ENCODE peak calls at places on chromosomes 3 and 15, in five cellular contexts. One of them, this sample, is unnamed.
A peak's percentile ranks its signal among the peaks of the same experiment; 100 is the strongest.

GRCh38 chr3:170107926-170108325 is 70.1 kb downstream of the GPR160 start:
- DNase-seq in lower leg skin: no peak
- DNase-seq in adrenal gland: no peak
- DNase-seq in K562: no peak
- DNase-seq in uterus: no peak
- DNase-seq in this sample: no peak

GRCh38 chr3:150081084-150081483 is 110.4 kb upstream of the PFN2 start:
- DNase-seq in lower leg skin: no peak
- DNase-seq in adrenal gland: no peak
- DNase-seq in K562: no peak
- DNase-seq in uterus: no peak
- DNase-seq in this sample: no peak

GRCh38 chr3:70728311-70728710 is 415.9 kb upstream of the MDFIC2 start:
- DNase-seq in lower leg skin: no peak
- DNase-seq in adrenal gland: no peak
- DNase-seq in K562: no peak
- DNase-seq in uterus: no peak
- DNase-seq in this sample: no peak

GRCh38 chr3:57892423-57892822 is 115.8 kb upstream of the FLNB start:
- DNase-seq in lower leg skin: no peak
- DNase-seq in adrenal gland: peak; percentile 13
- DNase-seq in K562: no peak
- DNase-seq in uterus: no peak
- DNase-seq in this sample: no peak

GRCh38 chr3:50325497-50326181 is 2.4 kb downstream of the TUSC2 start:
- DNase-seq in lower leg skin: no peak
- DNase-seq in adrenal gland: no peak
- DNase-seq in K562: no peak
- DNase-seq in uterus: no peak
- DNase-seq in this sample: no peak

GRCh38 chr3:124492824-124493223 is 237.4 kb upstream of the UMPS start:
- DNase-seq in lower leg skin: no peak
- DNase-seq in adrenal gland: peak; percentile 68
- DNase-seq in K562: peak; percentile 48
- DNase-seq in uterus: peak; percentile 27
- DNase-seq in this sample: no peak

GRCh38 chr15:59116141-59116540 is 11.2 kb downstream of the CCNB2 start:
- DNase-seq in lower leg skin: no peak
- DNase-seq in adrenal gland: no peak
- DNase-seq in K562: no peak
- DNase-seq in uterus: no peak
- DNase-seq in this sample: no peak

GRCh38 chr15:45401665-45402161 is 23.4 kb upstream of the GATM start:
- DNase-seq in lower leg skin: no peak
- DNase-seq in adrenal gland: peak; percentile 18
- DNase-seq in K562: no peak
- DNase-seq in uterus: no peak
- DNase-seq in this sample: no peak

GRCh38 chr3:83849331-83849730 is 1109.5 kb upstream of the CADM2 start:
- DNase-seq in lower leg skin: no peak
- DNase-seq in adrenal gland: no peak
- DNase-seq in K562: no peak
- DNase-seq in uterus: no peak
- DNase-seq in this sample: no peak

GRCh38 chr15:48481802-48482201 is 150.6 kb downstream of the DUT start:
- DNase-seq in lower leg skin: no peak
- DNase-seq in adrenal gland: no peak
- DNase-seq in K562: no peak
- DNase-seq in uterus: no peak
- DNase-seq in this sample: no peak

GRCh38 chr3:45092132-45093031 is 53.8 kb downstream of the CDCP1 start:
- DNase-seq in lower leg skin: no peak
- DNase-seq in adrenal gland: no peak
- DNase-seq in K562: peak; percentile 63
- DNase-seq in uterus: peak; percentile 65
- DNase-seq in this sample: no peak

GRCh38 chr15:27706300-27706699 is 392.8 kb downstream of the OCA2 start:
- DNase-seq in lower leg skin: peak; percentile 54
- DNase-seq in adrenal gland: no peak
- DNase-seq in K562: no peak
- DNase-seq in uterus: no peak
- DNase-seq in this sample: peak; percentile 81

GRCh38 chr3:174376346-174376745 is 482.8 kb upstream of the NAALADL2 start:
- DNase-seq in lower leg skin: no peak
- DNase-seq in adrenal gland: no peak
- DNase-seq in K562: no peak
- DNase-seq in uterus: no peak
- DNase-seq in this sample: no peak

GRCh38 chr3:4898454-4899313 is 80.6 kb upstream of the BHLHE40 start:
- DNase-seq in lower leg skin: no peak
- DNase-seq in adrenal gland: peak; percentile 34
- DNase-seq in K562: peak; percentile 57
- DNase-seq in uterus: no peak
- DNase-seq in this sample: no peak

GRCh38 chr3:138442996-138443395 is 8.6 kb downstream of the ESYT3 start:
- DNase-seq in lower leg skin: no peak
- DNase-seq in adrenal gland: no peak
- DNase-seq in K562: no peak
- DNase-seq in uterus: no peak
- DNase-seq in this sample: no peak

GRCh38 chr15:70094690-70095311 is 2.9 kb downstream of the TLE3 start:
- DNase-seq in lower leg skin: no peak
- DNase-seq in adrenal gland: no peak
- DNase-seq in K562: no peak
- DNase-seq in uterus: no peak
- DNase-seq in this sample: no peak

GRCh38 chr15:89936051-89936792 is 23.5 kb upstream of the ARPIN start:
- DNase-seq in lower leg skin: peak; percentile 42
- DNase-seq in adrenal gland: no peak
- DNase-seq in K562: no peak
- DNase-seq in uterus: no peak
- DNase-seq in this sample: no peak

DNA sequence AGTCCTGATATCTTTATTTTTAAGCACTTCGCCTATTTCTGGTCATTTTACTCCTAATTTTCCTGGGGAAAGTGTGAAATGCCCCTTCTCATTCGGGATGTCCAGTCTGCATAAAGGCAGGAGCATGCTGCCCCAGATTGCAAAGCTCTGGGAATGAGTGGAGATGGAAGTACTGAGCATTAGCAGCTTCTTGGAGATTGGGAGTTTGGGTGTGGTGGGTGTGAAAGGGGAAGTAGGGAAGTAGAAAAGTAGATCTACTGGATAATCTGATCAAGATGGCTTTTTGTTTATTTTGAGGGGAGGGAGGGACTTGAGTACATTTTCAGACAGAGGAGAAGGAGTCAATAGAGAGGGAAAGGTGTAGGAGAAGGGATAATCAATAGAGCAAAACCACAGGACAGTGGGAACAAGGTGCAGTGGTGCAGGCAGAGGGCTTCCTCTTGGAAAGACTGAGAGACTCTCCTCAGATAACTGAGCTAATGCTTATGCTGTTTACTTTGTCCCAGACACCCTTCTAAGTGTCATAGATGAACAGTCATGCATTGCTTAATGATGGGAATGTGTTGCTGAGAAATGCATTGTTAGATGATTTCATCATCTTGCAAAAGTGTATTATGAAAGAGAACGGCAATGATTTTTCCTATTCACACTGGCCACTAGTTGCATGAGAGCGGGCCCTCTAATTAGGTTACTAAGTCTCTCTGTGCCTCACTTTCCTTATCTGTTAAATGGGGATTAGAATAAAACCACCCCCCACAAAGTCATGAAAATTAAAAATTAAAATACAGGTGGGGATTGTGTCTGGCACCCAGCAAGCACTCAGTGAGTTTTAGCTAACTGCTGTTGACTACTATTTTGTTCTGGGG is 45.5 kb downstream of the PHLDB2 start:
- DNase-seq in lower leg skin: no peak
- DNase-seq in adrenal gland: no peak
- DNase-seq in K562: no peak
- DNase-seq in uterus: no peak
- DNase-seq in this sample: no peak
- TF ChIP-seq CTCF in lower leg skin: no peak
- TF ChIP-seq CTCF in adrenal gland: no peak
- TF ChIP-seq CTCF in K562: no peak
- TF ChIP-seq CTCF in uterus: peak; percentile 23
- TF ChIP-seq CTCF in this sample: no peak

GRCh38 chr3:64559658-64560057 is 128.1 kb downstream of the ADAMTS9 start:
- DNase-seq in lower leg skin: no peak
- DNase-seq in adrenal gland: no peak
- DNase-seq in K562: no peak
- DNase-seq in uterus: no peak
- DNase-seq in this sample: no peak
- TF ChIP-seq POLR2A in lower leg skin: no peak
- TF ChIP-seq POLR2A in adrenal gland: no peak
- TF ChIP-seq POLR2A in K562: no peak
- TF ChIP-seq POLR2A in uterus: no peak
- TF ChIP-seq POLR2A in this sample: no peak

GRCh38 chr3:18843188-18843587 is 305.1 kb upstream of the KCNH8 start:
- DNase-seq in lower leg skin: no peak
- DNase-seq in adrenal gland: no peak
- DNase-seq in K562: no peak
- DNase-seq in uterus: no peak
- DNase-seq in this sample: no peak

GRCh38 chr3:18853269-18853668 is 295.0 kb upstream of the KCNH8 start:
- DNase-seq in lower leg skin: no peak
- DNase-seq in adrenal gland: no peak
- DNase-seq in K562: no peak
- DNase-seq in uterus: no peak
- DNase-seq in this sample: no peak

GRCh38 chr3:18843930-18844329 is 304.4 kb upstream of the KCNH8 start:
- DNase-seq in lower leg skin: no peak
- DNase-seq in adrenal gland: no peak
- DNase-seq in K562: no peak
- DNase-seq in uterus: no peak
- DNase-seq in this sample: no peak

GRCh38 chr3:18847583-18848197 is 300.6 kb upstream of the KCNH8 start:
- DNase-seq in lower leg skin: no peak
- DNase-seq in adrenal gland: no peak
- DNase-seq in K562: peak; percentile 22
- DNase-seq in uterus: no peak
- DNase-seq in this sample: no peak
- TF ChIP-seq CTCF in lower leg skin: no peak
- TF ChIP-seq CTCF in adrenal gland: peak; percentile 36
- TF ChIP-seq CTCF in K562: no peak
- TF ChIP-seq CTCF in uterus: peak; percentile 6
- TF ChIP-seq CTCF in this sample: no peak

GRCh38 chr15:96802870-96803269 is 472.4 kb downstream of the NR2F2 start:
- DNase-seq in lower leg skin: no peak
- DNase-seq in adrenal gland: no peak
- DNase-seq in K562: no peak
- DNase-seq in uterus: no peak
- DNase-seq in this sample: no peak
- TF ChIP-seq POLR2A in lower leg skin: no peak
- TF ChIP-seq POLR2A in adrenal gland: no peak
- TF ChIP-seq POLR2A in K562: no peak
- TF ChIP-seq POLR2A in uterus: no peak
- TF ChIP-seq POLR2A in this sample: no peak

DNA sequence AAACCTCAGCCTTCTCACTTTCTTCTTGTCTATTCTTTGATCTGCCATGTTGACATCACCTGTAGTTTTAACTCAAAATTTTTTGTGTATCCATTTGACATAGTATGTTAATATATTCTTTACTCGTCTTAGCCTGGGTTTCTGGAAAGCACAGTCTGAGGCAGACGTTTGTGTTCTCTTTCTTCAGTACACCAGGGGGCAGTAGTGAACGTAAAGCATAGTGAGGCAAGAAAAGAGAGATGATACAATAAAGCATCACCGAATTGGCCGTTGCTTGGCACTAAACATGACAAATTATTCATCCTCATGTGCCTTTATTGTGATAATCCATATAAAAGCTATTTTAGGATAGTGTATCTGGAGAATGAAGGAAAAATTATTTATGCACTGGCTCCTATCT is 141.0 kb upstream of the MYRIP start:
- DNase-seq in lower leg skin: no peak
- DNase-seq in adrenal gland: peak; percentile 27
- DNase-seq in K562: peak; percentile 66
- DNase-seq in uterus: no peak
- DNase-seq in this sample: no peak
- TF ChIP-seq CTCF in lower leg skin: no peak
- TF ChIP-seq CTCF in adrenal gland: peak; percentile 66
- TF ChIP-seq CTCF in K562: peak; percentile 77
- TF ChIP-seq CTCF in uterus: peak; percentile 40
- TF ChIP-seq CTCF in this sample: no peak

DNA sequence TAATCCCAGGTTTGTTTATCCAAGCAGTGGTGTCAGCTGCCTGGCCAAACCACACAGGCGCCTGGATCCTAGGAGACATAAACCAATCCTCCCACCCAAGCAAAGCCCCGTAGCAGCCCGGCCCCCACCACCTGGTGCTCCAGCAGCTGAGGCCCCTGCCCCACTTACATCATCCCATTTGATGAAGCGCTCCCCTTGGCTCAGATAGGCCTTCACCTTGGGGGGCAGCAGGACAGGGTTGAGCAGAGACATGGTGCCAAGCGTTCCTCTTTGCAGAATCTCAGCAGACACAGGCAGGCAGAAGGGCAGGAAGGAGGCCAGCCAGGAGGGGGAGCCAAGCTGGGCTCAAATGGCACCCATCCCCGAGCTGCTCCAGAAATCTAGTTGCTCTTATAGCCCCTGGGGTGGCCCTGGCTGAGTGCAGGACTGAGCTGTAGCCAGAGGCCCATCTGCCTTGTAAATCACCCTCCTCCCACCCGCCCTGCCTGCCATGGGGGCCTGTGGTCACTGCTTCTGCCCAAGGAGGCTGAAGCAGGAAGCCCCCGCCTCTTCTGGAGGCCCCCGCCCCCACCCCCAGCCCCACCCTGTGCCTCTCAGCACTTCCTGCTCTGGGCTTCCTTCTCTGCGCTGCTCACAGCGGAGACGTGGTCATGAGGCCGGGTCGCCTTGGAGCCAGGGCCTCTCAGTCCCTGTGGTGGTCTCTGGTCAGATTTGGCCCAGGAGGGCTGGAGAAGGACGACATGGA is at the start of gene PLCB2:
- DNase-seq in lower leg skin: no peak
- DNase-seq in adrenal gland: no peak
- DNase-seq in K562: peak; percentile 46
- DNase-seq in uterus: no peak
- DNase-seq in this sample: no peak
- TF ChIP-seq POLR2A in lower leg skin: no peak
- TF ChIP-seq POLR2A in adrenal gland: no peak
- TF ChIP-seq POLR2A in K562: no peak
- TF ChIP-seq POLR2A in uterus: no peak
- TF ChIP-seq POLR2A in this sample: no peak

GRCh38 chr3:100185847-100186246 is 71.5 kb upstream of the FILIP1L start:
- DNase-seq in lower leg skin: no peak
- DNase-seq in adrenal gland: no peak
- DNase-seq in K562: no peak
- DNase-seq in uterus: no peak
- DNase-seq in this sample: no peak
- TF ChIP-seq CTCF in lower leg skin: no peak
- TF ChIP-seq CTCF in adrenal gland: no peak
- TF ChIP-seq CTCF in K562: no peak
- TF ChIP-seq CTCF in uterus: no peak
- TF ChIP-seq CTCF in this sample: no peak

GRCh38 chr3:128588147-128588546 is 62.5 kb downstream of the RPN1 start:
- DNase-seq in lower leg skin: no peak
- DNase-seq in adrenal gland: no peak
- DNase-seq in K562: no peak
- DNase-seq in uterus: no peak
- DNase-seq in this sample: no peak
- TF ChIP-seq POLR2A in lower leg skin: no peak
- TF ChIP-seq POLR2A in adrenal gland: no peak
- TF ChIP-seq POLR2A in K562: no peak
- TF ChIP-seq POLR2A in uterus: no peak
- TF ChIP-seq POLR2A in this sample: no peak

This sample was measured in vagina.